ENCODE peak calls at places on chromosomes 2 and 18, in six cellular contexts. O, P, B, H, Z and G are unnamed samples.
A peak's percentile ranks its signal among the peaks of the same experiment; 100 is the strongest.

GRCh38 chr18:79784965-79785770 is 12.6 kb upstream of the KCNG2 start:
- DNase-seq in O (peak; percentile 12), H (no peak), Z (no peak), P (no peak), B (no peak), G (no peak)

GRCh38 chr2:121049921-121050585 is 234.9 kb downstream of the TFCP2L1 start:
- DNase-seq in B (no peak), O (no peak), H (no peak), Z (no peak), P (peak; percentile 53), G (no peak)

GRCh38 chr18:28018361-28018760 is 158.6 kb downstream of the CDH2 start:
- DNase-seq in H (no peak), Z (no peak), O (peak; percentile 65), B (no peak), P (peak; percentile 45), G (no peak)

GRCh38 chr18:35695384-35695783 is 113.8 kb downstream of the GALNT1 start:
- DNase-seq in P (no peak), H (no peak), O (no peak), Z (no peak), B (no peak), G (no peak)

GRCh38 chr2:156192468-156192867 is 140.1 kb downstream of the NR4A2 start:
- DNase-seq in Z (no peak), H (no peak), B (no peak), O (no peak), P (no peak), G (no peak)

GRCh38 chr2:146481629-146482028 is 1363.2 kb upstream of the ACVR2A start:
- DNase-seq in O (peak; percentile 26), Z (no peak), B (peak; percentile 60), P (no peak), H (no peak), G (peak; percentile 28)

GRCh38 chr2:120436460-120436739 is 90.5 kb downstream of the INHBB start:
- DNase-seq in O (no peak), H (no peak), P (no peak), B (no peak), Z (peak; percentile 8), G (no peak)

GRCh38 chr2:4891394-4891793 is 800.8 kb upstream of the SOX11 start:
- DNase-seq in P (no peak), B (no peak), O (no peak), Z (no peak), H (no peak), G (no peak)

GRCh38 chr2:211423018-211423417 is 866.6 kb downstream of the CPS1 start:
- DNase-seq in O (no peak), Z (no peak), P (no peak), B (no peak), H (no peak), G (no peak)

GRCh38 chr18:50507120-50507590 is 52.7 kb upstream of the MAPK4 start:
- DNase-seq in Z (no peak), P (peak; percentile 46), H (peak; percentile 13), B (peak; percentile 14), O (peak; percentile 13), G (peak; percentile 2)

GRCh38 chr2:97722227-97722626 is 8.9 kb downstream of the ZAP70 start:
- DNase-seq in P (peak; percentile 91), O (no peak), B (peak; percentile 40), H (no peak), Z (no peak), G (no peak)

GRCh38 chr2:118847447-118848172 is at the start of gene EN1:
- DNase-seq in Z (no peak), B (no peak), H (no peak), P (no peak), O (no peak), G (no peak)

GRCh38 chr2:11855120-11855760 is 108.8 kb downstream of the LPIN1 start:
- DNase-seq in O (no peak), P (no peak), Z (no peak), H (no peak), B (no peak), G (no peak)

GRCh38 chr2:11856095-11856494 is 109.7 kb downstream of the LPIN1 start:
- DNase-seq in O (no peak), P (no peak), Z (no peak), B (no peak), H (no peak), G (no peak)

GRCh38 chr2:11862049-11862448 is 115.6 kb downstream of the LPIN1 start:
- DNase-seq in H (no peak), Z (no peak), O (no peak), B (no peak), P (no peak), G (no peak)

GRCh38 chr2:11861044-11861443 is 114.6 kb downstream of the LPIN1 start:
- DNase-seq in H (no peak), P (no peak), Z (no peak), B (no peak), O (no peak), G (no peak)

DNA sequence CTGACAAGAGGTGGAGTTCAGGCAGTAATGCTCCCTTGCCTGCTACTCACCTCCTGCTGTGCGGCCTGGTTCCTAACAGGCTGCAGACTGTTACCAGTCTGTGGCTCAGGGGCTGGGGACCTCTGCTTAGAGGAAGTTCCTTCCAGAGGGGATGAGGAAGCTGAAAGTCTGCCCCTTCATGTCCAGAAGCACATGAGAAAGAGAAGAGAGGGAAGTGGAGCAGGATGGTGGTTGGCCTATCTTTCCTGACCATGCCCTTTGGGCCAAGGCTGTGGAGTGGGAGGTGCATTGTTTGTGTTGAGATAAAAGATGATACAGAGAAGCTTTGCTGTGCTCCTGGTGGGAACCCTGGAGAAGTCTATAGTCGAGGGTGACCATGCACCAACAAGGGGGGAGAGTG is 112.5 kb downstream of the LPIN1 start:
- DNase-seq in P (no peak), B (no peak), H (no peak), Z (no peak), O (no peak), G (no peak)
- H3K4me3 ChIP-seq in P (no peak overlapping the region), B (no peak overlapping the region), H (no peak overlapping the region), Z (no peak overlapping the region), O (no peak overlapping the region), G (no peak overlapping the region)

GRCh38 chr2:66580343-66580954 is 145.5 kb downstream of the MEIS1 start:
- DNase-seq in H (no peak), Z (no peak), O (no peak), P (no peak), B (no peak), G (no peak)

GRCh38 chr2:66584011-66584410 is 149.1 kb downstream of the MEIS1 start:
- DNase-seq in O (no peak), P (no peak), B (no peak), Z (no peak), H (no peak), G (no peak)

GRCh38 chr2:66581461-66582363 is 146.8 kb downstream of the MEIS1 start:
- DNase-seq in Z (no peak), P (no peak), O (no peak), H (no peak), B (no peak), G (no peak)

GRCh38 chr2:66582975-66583842 is 148.3 kb downstream of the MEIS1 start:
- DNase-seq in B (no peak), O (no peak), H (no peak), P (no peak), Z (no peak), G (no peak)

GRCh38 chr2:66582364-66582974 is 147.5 kb downstream of the MEIS1 start:
- DNase-seq in P (no peak), B (no peak), Z (no peak), H (no peak), O (no peak), G (no peak)
- H3K4me3 ChIP-seq in P (no peak overlapping the region), B (no peak overlapping the region), Z (peak overlapping the region; percentile 43), H (no peak overlapping the region), O (no peak overlapping the region), G (no peak overlapping the region)

GRCh38 chr2:5942204-5942603 is 250.0 kb downstream of the SOX11 start:
- DNase-seq in Z (no peak), B (no peak), O (no peak), P (no peak), H (no peak), G (no peak)
- H3K4me3 ChIP-seq in Z (no peak overlapping the region), B (no peak overlapping the region), O (no peak overlapping the region), P (no peak overlapping the region), H (no peak overlapping the region), G (no peak overlapping the region)

GRCh38 chr18:67468038-67468437 is 48.5 kb downstream of the DSEL start:
- DNase-seq in O (no peak), B (no peak), H (no peak), P (no peak), Z (no peak), G (no peak)
- H3K4me3 ChIP-seq in O (no peak overlapping the region), B (no peak overlapping the region), H (no peak overlapping the region), P (no peak overlapping the region), Z (no peak overlapping the region), G (no peak overlapping the region)

GRCh38 chr2:26651458-26652155 is 10.4 kb upstream of the CIB4 start:
- DNase-seq in Z (no peak), H (no peak), B (no peak), O (no peak), P (no peak), G (no peak)

GRCh38 chr2:26653207-26654060 is 12.3 kb upstream of the CIB4 start:
- DNase-seq in Z (no peak), B (no peak), P (no peak), O (no peak), H (no peak), G (no peak)

GRCh38 chr2:26654061-26654340 is 12.8 kb upstream of the CIB4 start:
- DNase-seq in Z (no peak), H (no peak), P (no peak), B (no peak), O (no peak), G (no peak)

GRCh38 chr2:26650713-26651457 is 9.7 kb upstream of the CIB4 start:
- DNase-seq in P (no peak), H (no peak), Z (no peak), B (no peak), O (no peak), G (no peak)

GRCh38 chr2:26652361-26653041 is 11.3 kb upstream of the CIB4 start:
- DNase-seq in H (no peak), P (no peak), B (no peak), Z (peak; percentile 66), O (no peak), G (no peak)
- H3K4me3 ChIP-seq in H (no peak overlapping the region), P (no peak overlapping the region), B (no peak overlapping the region), Z (no peak overlapping the region), O (no peak overlapping the region), G (no peak overlapping the region)

GRCh38 chr2:241540766-241541561 is 17.6 kb upstream of the BOK start:
- DNase-seq in Z (no peak), O (peak; percentile 56), H (no peak), B (peak; percentile 22), P (peak; percentile 67), G (no peak)

GRCh38 chr2:241538838-241539615 is 19.5 kb upstream of the BOK start:
- DNase-seq in P (no peak), B (no peak), O (no peak), H (no peak), Z (no peak), G (no peak)

GRCh38 chr2:241539616-241540374 is 18.8 kb upstream of the BOK start:
- DNase-seq in H (no peak), O (no peak), Z (no peak), P (no peak), B (no peak), G (no peak)

GRCh38 chr2:241541564-241542277 is 16.8 kb upstream of the BOK start:
- DNase-seq in O (no peak), Z (no peak), B (no peak), P (no peak), H (no peak), G (no peak)

DNA sequence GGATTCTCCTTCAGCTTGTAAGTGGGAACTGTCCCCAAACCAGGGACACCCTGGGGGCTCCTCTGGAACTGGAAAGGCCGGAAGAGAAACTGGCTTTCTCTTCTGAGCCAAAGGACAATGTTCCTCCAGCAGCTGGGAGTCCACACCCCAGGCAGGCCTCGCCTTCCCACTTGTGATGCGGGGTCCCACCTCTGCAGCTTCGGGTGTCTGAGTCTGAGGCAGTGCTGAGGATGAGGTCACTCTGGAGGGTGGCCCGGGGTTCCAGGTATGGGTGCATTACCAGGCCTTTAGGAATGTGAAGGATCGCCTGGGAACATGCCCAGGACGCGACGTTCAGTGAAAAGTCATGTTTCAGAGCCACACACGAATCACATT is 18.2 kb upstream of the BOK start:
- DNase-seq in B (no peak), P (no peak), O (peak; percentile 47), H (no peak), Z (no peak), G (no peak)
- H3K4me3 ChIP-seq in B (no peak overlapping the region), P (no peak overlapping the region), O (no peak overlapping the region), H (peak overlapping the region; percentile 79), Z (peak overlapping the region; percentile 50), G (peak overlapping the region; percentile 42)